ENCODE peak calls at places on chromosome 15, in four cellular contexts. A, U, P and L are unnamed samples. For H3K9me3, the result is how much of the 10 kb centered on the place peaks cover.

GRCh38 chr15:38647683-38648082 is 83.1 kb upstream of the RASGRP1 start:
- DNase-seq in A (no peak), U (no peak), P (no peak), L (no peak)

GRCh38 chr15:73746883-73747282 is 6.3 kb downstream of the INSYN1 start:
- DNase-seq in A (no peak), U (no peak), P (no peak), L (no peak)

GRCh38 chr15:70030851-70031645 is 66.7 kb downstream of the TLE3 start:
- DNase-seq in A (peak), U (peak), P (no peak), L (no peak)

GRCh38 chr15:98906712-98907083 is 100.9 kb downstream of the PGPEP1L start:
- DNase-seq in A (peak), U (peak), P (peak), L (no peak)

GRCh38 chr15:83613716-83614115 is 40.2 kb upstream of the ADAMTSL3 start:
- DNase-seq in A (no peak), U (no peak), P (no peak), L (no peak)

GRCh38 chr15:50046868-50047267 is 72.2 kb downstream of the ATP8B4 start:
- DNase-seq in A (no peak), U (no peak), P (no peak), L (no peak)

GRCh38 chr15:89982315-89983055 is 18.6 kb upstream of the ZNF710 start:
- DNase-seq in A (no peak), U (no peak), P (no peak), L (no peak)

GRCh38 chr15:23565395-23566069 is at the start of gene MKRN3:
- DNase-seq in A (no peak), U (no peak), P (no peak), L (no peak)

GRCh38 chr15:60626051-60626450 is 147.1 kb upstream of the ICE2 start:
- DNase-seq in A (no peak), U (no peak), P (no peak), L (no peak)

GRCh38 chr15:88604972-88605506 is 16.1 kb upstream of the AEN start:
- DNase-seq in A (no peak), U (no peak), P (no peak), L (no peak)

GRCh38 chr15:40766194-40766830 is 2.4 kb downstream of the GCHFR start:
- DNase-seq in A (no peak), U (peak), P (no peak), L (no peak)

GRCh38 chr15:50543556-50543955 is 2.9 kb downstream of the USP50 start:
- DNase-seq in A (no peak), U (no peak), P (no peak), L (no peak)

GRCh38 chr15:91258436-91258779 is 158.4 kb downstream of the SV2B start:
- DNase-seq in A (no peak), U (no peak), P (no peak), L (no peak)

GRCh38 chr15:70806992-70807712 is 43.8 kb upstream of the UACA start:
- DNase-seq in A (peak), U (peak), P (peak), L (no peak)

GRCh38 chr15:65374831-65375401 is 2.9 kb downstream of the IGDCC3 start:
- DNase-seq in A (no peak), U (no peak), P (no peak), L (no peak)

GRCh38 chr15:65580287-65580686 is 30.6 kb downstream of the INTS14 start:
- DNase-seq in A (no peak), U (no peak), P (no peak), L (no peak)

GRCh38 chr15:25712192-25712960 is 150.8 kb downstream of the ATP10A start:
- DNase-seq in A (peak), U (no peak), P (no peak), L (no peak)

GRCh38 chr15:74179101-74179841 is 5.8 kb downstream of the ISLR start:
- DNase-seq in A (peak), U (peak), P (peak), L (no peak)

GRCh38 chr15:77021088-77021481 is 26.2 kb downstream of the PSTPIP1 start:
- DNase-seq in A (no peak), U (peak), P (peak), L (no peak)

GRCh38 chr15:80744826-80745225 is 34.3 kb upstream of the CEMIP start:
- DNase-seq in A (no peak), U (no peak), P (no peak), L (no peak)

GRCh38 chr15:90957105-90957790 is 2.6 kb downstream of the RCCD1 start:
- DNase-seq in A (no peak), U (no peak), P (no peak), L (no peak)

GRCh38 chr15:38672814-38673292 is 108.2 kb upstream of the RASGRP1 start:
- DNase-seq in A (no peak), U (no peak), P (no peak), L (no peak)

GRCh38 chr15:45654749-45655148 is 19.9 kb downstream of the SQOR start:
- DNase-seq in A (no peak), U (no peak), P (no peak), L (no peak)

GRCh38 chr15:59413577-59413976 is 24.4 kb upstream of the FAM81A start:
- DNase-seq in A (no peak), U (no peak), P (no peak), L (no peak)
- H3K9me3 ChIP-seq in A (under half), U (under half), P (under half), L (under half)

GRCh38 chr15:84647726-84648125 is 6.4 kb downstream of the WDR73 start:
- DNase-seq in A (no peak), U (no peak), P (no peak), L (no peak)
- H3K9me3 ChIP-seq in A (under half), U (under half), P (under half), L (under half)

GRCh38 chr15:56124391-56124790 is 119.3 kb downstream of the RFX7 start:
- DNase-seq in A (no peak), U (no peak), P (no peak), L (no peak)

GRCh38 chr15:56126409-56126808 is 117.3 kb downstream of the RFX7 start:
- DNase-seq in A (no peak), U (no peak), P (no peak), L (no peak)

DNA sequence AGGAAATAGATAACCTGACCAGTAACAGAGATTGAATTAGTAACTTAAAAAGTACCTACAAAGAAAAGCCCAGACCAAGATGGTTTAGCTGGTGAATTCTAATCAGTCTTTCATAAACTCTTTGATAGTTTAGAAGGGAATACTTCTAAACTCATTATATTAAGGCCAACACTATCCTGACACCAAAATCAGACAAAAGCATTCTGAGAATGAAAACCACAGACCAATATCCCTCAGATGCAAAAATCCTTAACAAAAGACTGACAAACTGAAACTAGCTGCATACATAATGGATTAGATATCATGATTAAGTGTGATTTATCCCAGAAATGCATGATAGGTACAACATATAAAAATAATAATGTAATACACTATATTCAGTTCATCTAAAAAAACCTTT is 115.6 kb downstream of the RFX7 start:
- DNase-seq in A (no peak), U (no peak), P (no peak), L (no peak)
- H3K9me3 ChIP-seq in A (under half), U (under half), P (under half), L (under half)

GRCh38 chr15:68498076-68498475 is 66.1 kb upstream of the ITGA11 start:
- DNase-seq in A (no peak), U (no peak), P (no peak), L (no peak)

GRCh38 chr15:68500363-68501317 is 68.7 kb upstream of the ITGA11 start:
- DNase-seq in A (no peak), U (no peak), P (no peak), L (no peak)

GRCh38 chr15:68497206-68497910 is 65.4 kb upstream of the ITGA11 start:
- DNase-seq in A (no peak), U (no peak), P (no peak), L (no peak)

GRCh38 chr15:68501616-68502015 is 69.7 kb upstream of the ITGA11 start:
- DNase-seq in A (no peak), U (no peak), P (no peak), L (no peak)

DNA sequence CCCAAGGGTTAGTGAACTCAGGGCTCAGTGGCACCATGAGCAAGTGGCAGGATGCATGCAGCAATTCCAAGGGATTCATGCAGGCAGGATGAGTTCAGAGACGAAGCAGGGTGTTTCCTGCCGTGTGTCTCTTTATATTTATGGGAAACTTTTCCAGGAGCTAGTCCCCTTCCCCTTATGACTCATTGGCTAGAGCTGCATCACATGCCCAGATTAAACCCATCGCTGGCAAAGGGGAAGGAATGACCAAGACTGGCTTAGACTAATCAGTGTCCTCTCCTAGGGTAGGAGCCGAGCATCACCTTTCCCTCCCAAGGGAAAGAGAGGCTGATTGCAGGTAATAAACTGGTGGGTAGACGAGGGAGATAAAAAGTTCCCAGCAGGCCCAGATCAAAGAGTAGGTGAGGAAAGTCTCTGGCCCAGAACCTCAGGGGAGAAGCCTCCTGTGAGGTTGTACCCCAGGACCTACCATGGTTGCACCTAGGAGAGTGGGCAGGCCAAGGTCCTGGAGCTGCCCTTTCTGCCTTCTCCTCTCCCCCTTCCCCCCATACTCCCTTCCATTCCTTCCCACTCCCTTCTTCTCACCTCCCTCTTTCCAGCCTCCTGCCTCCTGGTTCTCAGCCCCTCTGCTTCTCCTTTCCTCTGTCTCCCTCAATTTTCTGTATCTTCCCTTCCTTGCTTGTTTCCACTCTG is 67.8 kb upstream of the ITGA11 start:
- DNase-seq in A (no peak), U (no peak), P (no peak), L (no peak)
- H3K9me3 ChIP-seq in A (under half), U (under half), P (under half), L (under half)

DNA sequence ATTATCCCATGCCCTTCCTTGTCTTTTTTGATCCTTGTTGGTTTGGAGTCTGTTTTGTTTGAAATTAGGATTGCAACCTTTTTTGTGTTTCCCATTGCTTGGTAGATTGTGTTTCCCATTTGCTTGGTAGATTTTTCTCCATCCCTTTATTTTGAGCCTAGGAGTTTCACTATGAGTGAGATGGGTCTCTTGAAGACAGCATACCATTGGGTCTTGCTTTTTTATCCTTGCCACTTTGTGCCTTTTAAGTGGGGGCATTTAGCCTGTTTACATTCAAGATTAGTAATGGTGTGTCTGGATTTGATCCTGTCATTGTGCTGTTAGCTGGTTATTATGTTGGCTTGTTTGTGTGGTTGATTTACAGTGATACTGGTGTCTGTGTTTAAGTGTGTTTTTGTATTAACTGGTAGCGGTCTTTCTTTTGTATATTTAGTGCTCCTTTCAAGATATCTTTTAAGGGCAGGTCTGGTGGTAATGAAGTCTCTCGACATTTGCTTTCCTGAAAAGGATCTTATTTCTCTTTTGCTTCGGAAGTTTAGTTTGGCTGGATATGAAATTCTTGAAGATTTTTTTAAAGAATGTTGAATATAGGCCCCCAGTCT is 70.8 kb downstream of the AKAP13 start:
- DNase-seq in A (no peak), U (no peak), P (no peak), L (no peak)
- H3K9me3 ChIP-seq in A (under half), U (under half), P (under half), L (under half)